ENCODE peak calls at places on chromosomes 4 and X, in five cellular contexts. H is T-helper 2 cell, S is GM20000, A is AG10803, X is NCI-H1417. I is an unnamed sample.

GRCh38 chr4:78684196-78685079 is 91.7 kb upstream of the BMP2K start:
- DNase-seq in H (no peak), S (no peak), A (peak), X (no peak), I (no peak)

GRCh38 chr4:152359208-152360044 is 176.5 kb downstream of the FBXW7 start:
- DNase-seq in H (no peak), S (peak), A (no peak), X (no peak), I (no peak)

GRCh38 chr4:7691992-7692391 is 247.7 kb downstream of the AFAP1 start:
- DNase-seq in H (no peak), S (no peak), A (peak), X (peak), I (peak)

GRCh38 chr4:14289708-14290107 is 662.2 kb upstream of the BOD1L1 start:
- DNase-seq in H (no peak), S (no peak), A (no peak), X (no peak), I (no peak)

GRCh38 chrX:9622128-9622527 is 143.5 kb downstream of the GPR143 start:
- DNase-seq in H (peak), S (no peak), A (no peak), X (no peak), I (no peak)

GRCh38 chr4:76301775-76302162 is 4.8 kb upstream of the STBD1 start:
- DNase-seq in H (no peak), S (no peak), A (no peak), X (no peak), I (no peak)

GRCh38 chrX:3231766-3232165 is 114.7 kb downstream of the MXRA5 start:
- DNase-seq in H (no peak), S (no peak), A (peak), X (no peak), I (no peak)

GRCh38 chr4:82989567-82990429 is 20.8 kb downstream of the LIN54 start:
- DNase-seq in H (peak), S (peak), A (peak), X (no peak), I (no peak)

GRCh38 chr4:123339507-123340380 is 56.9 kb upstream of the SPRY1 start:
- DNase-seq in H (no peak), S (no peak), A (no peak), X (no peak), I (no peak)

GRCh38 chr4:101458914-101459313 is 111.6 kb upstream of the PPP3CA start:
- DNase-seq in H (no peak), S (no peak), A (peak), X (no peak), I (no peak)

GRCh38 chr4:96472103-96472867 is 632.4 kb downstream of the PDHA2 start:
- DNase-seq in H (no peak), S (no peak), A (no peak), X (no peak), I (no peak)

GRCh38 chr4:8033776-8034528 is 94.3 kb upstream of the AFAP1 start:
- DNase-seq in H (no peak), S (no peak), A (no peak), X (no peak), I (no peak)

GRCh38 chr4:102623622-102624021 is 122.5 kb downstream of the NFKB1 start:
- DNase-seq in H (no peak), S (no peak), A (peak), X (peak), I (peak)

GRCh38 chr4:91373546-91373945 is 930.2 kb upstream of the GRID2 start:
- DNase-seq in H (no peak), S (no peak), A (no peak), X (no peak), I (no peak)

GRCh38 chrX:40147399-40148188 is 49.8 kb upstream of the BCOR start:
- DNase-seq in H (no peak), S (peak), A (no peak), X (no peak), I (no peak)

GRCh38 chr4:6769138-6769983 is 13.2 kb upstream of the KIAA0232 start:
- DNase-seq in H (peak), S (no peak), A (no peak), X (no peak), I (no peak)

GRCh38 chr4:112865443-112865842 is 184.0 kb upstream of the ANK2 start:
- DNase-seq in H (no peak), S (no peak), A (peak), X (no peak), I (no peak)

GRCh38 chr4:91427171-91427570 is 876.6 kb upstream of the GRID2 start:
- DNase-seq in H (no peak), S (no peak), A (no peak), X (no peak), I (no peak)

GRCh38 chr4:2817701-2818350 is 24.9 kb downstream of the SH3BP2 start:
- DNase-seq in H (peak), S (peak), A (no peak), X (peak), I (peak)

GRCh38 chrX:153388722-153389459 is 12.3 kb downstream of the PNMA6E start:
- DNase-seq in H (no peak), S (no peak), A (no peak), X (no peak), I (no peak)

I was measured in NCI-H345.